ENCODE peak calls at places on chromosomes 4 and X, in ten cellular contexts. P is activated B cell treated with CpG ODN at 0.5 μM for 24 hours, G is thoracic aorta, T is mammary epithelial cell, O is heart left ventricle, F is Peyer's patch, D is fibroblast of pulmonary artery, C is astrocyte of the spinal cord, N is progenitor cell of endocrine pancreas, X is left ventricle myocardium inferior. E is an unnamed sample.
A peak's percentile ranks its signal among the peaks of the same experiment; 100 is the strongest.

GRCh38 chrX:20382518-20383291 is 116.0 kb upstream of the RPS6KA3 start:
- DNase-seq in P (no peak), G (no peak), T (peak; percentile 14), O (peak; percentile 19), F (no peak), D (no peak), C (no peak), N (no peak), X (no peak), E (peak; percentile 48)

GRCh38 chr4:95209942-95210341 is 338.8 kb downstream of the UNC5C start:
- DNase-seq in P (no peak), G (no peak), T (no peak), O (no peak), F (no peak), D (no peak), C (no peak), N (no peak), X (no peak), E (no peak)

GRCh38 chr4:11424000-11424399 is 4.7 kb downstream of the HS3ST1 start:
- DNase-seq in P (no peak), G (no peak), T (peak; percentile 47), O (no peak), F (no peak), D (peak; percentile 76), C (peak; percentile 46), N (no peak), X (no peak), E (peak; percentile 76)

GRCh38 chr4:125334936-125335335 is 20.2 kb downstream of the FAT4 start:
- DNase-seq in P (no peak), G (no peak), T (no peak), O (no peak), F (no peak), D (peak; percentile 46), C (no peak), N (no peak), X (no peak), E (no peak)

GRCh38 chr4:20278195-20278594 is 26.5 kb downstream of the SLIT2 start:
- DNase-seq in P (no peak), G (no peak), T (no peak), O (no peak), F (no peak), D (no peak), C (no peak), N (no peak), X (no peak), E (no peak)

GRCh38 chrX:53599781-53600396 is 86.6 kb downstream of the HUWE1 start:
- DNase-seq in P (no peak), G (no peak), T (peak; percentile 16), O (no peak), F (no peak), D (no peak), C (no peak), N (no peak), X (no peak), E (peak; percentile 13)

GRCh38 chr4:26356067-26356466 is 35.3 kb downstream of the RBPJ start:
- DNase-seq in P (no peak), G (no peak), T (peak; percentile 49), O (no peak), F (no peak), D (peak; percentile 58), C (peak; percentile 54), N (no peak), X (no peak), E (peak; percentile 26)

GRCh38 chr4:141851246-141851891 is 215.0 kb downstream of the IL15 start:
- DNase-seq in P (no peak), G (no peak), T (peak; percentile 49), O (no peak), F (no peak), D (peak; percentile 38), C (peak; percentile 10), N (no peak), X (no peak), E (peak; percentile 81)

GRCh38 chr4:142035556-142035955 is 399.2 kb downstream of the IL15 start:
- DNase-seq in P (no peak), G (no peak), T (no peak), O (no peak), F (no peak), D (no peak), C (no peak), N (no peak), X (no peak), E (no peak)

GRCh38 chr4:80240976-80241375 is 25.5 kb upstream of the FGF5 start:
- DNase-seq in P (no peak), G (no peak), T (peak; percentile 53), O (no peak), F (no peak), D (no peak), C (peak; percentile 28), N (no peak), X (no peak), E (peak; percentile 28)

GRCh38 chrX:42025861-42026260 is 102.5 kb upstream of the CASK start:
- DNase-seq in P (no peak), G (no peak), T (no peak), O (no peak), F (no peak), D (peak; percentile 1), C (no peak), N (no peak), X (no peak), E (no peak)

DNA sequence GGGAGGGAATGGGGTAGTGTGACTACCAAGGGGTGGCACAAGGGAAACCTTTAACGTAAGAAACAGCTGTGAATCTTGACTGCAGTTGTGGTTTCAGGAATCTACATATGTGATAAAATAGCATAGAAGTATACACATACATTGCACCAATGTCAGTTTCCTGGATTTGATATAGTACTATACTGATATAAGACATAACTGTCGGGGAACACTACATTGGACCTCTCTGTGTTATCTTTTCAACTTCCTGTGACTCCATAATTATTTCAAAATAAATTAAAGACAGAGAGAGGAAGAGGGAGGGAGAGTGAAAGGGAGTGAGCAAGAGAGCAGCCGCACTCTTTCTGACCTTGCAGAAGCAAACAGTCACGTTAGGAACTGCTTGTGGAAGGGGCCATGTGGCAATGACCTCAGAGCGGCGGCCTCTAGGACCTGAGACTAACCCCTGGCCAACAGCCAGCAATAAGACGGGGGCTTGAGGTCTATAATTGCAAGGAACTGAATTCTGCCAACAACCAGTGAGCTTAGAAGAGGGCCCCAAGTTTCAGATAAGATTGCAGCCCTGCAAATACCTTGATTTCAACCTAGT is 47.4 kb downstream of the NALF2 start:
- DNase-seq in P (no peak), G (no peak), T (no peak), O (no peak), F (no peak), D (peak; percentile 61), C (no peak), N (no peak), X (no peak), E (no peak)
- TF ChIP-seq CTCF in P (no peak), G (no peak), T (no peak), O (no peak), F (no peak), D (no peak), C (no peak), N (no peak), X (no peak), E (no peak)

GRCh38 chrX:155048997-155049619 is 21.8 kb downstream of the CMC4 start:
- DNase-seq in P (no peak), G (no peak), T (peak; percentile 19), O (peak; percentile 40), F (peak; percentile 46), D (peak; percentile 70), C (peak; percentile 53), N (peak; percentile 34), X (no peak), E (peak; percentile 55)
- TF ChIP-seq CTCF in P (no peak), G (peak; percentile 42), T (peak; percentile 69), O (peak; percentile 68), F (peak; percentile 37), D (peak; percentile 63), C (peak; percentile 66), N (peak; percentile 54), X (peak; percentile 68), E (peak; percentile 59)

GRCh38 chr4:77199701-77200100 is 42.7 kb downstream of the CCNG2 start:
- DNase-seq in P (no peak), G (no peak), T (no peak), O (no peak), F (no peak), D (no peak), C (no peak), N (no peak), X (no peak), E (no peak)
- TF ChIP-seq CTCF in P (no peak), G (no peak), T (no peak), O (no peak), F (no peak), D (no peak), C (no peak), N (no peak), X (no peak), E (no peak)

GRCh38 chr4:109592367-109592766 is 32.3 kb downstream of the MCUB start:
- DNase-seq in P (no peak), G (no peak), T (no peak), O (no peak), F (no peak), D (no peak), C (no peak), N (no peak), X (no peak), E (no peak)

GRCh38 chr4:109589119-109589518 is 29.1 kb downstream of the MCUB start:
- DNase-seq in P (no peak), G (no peak), T (peak; percentile 50), O (no peak), F (no peak), D (no peak), C (no peak), N (no peak), X (no peak), E (peak; percentile 91)

GRCh38 chr4:109590841-109591357 is 30.9 kb downstream of the MCUB start:
- DNase-seq in P (no peak), G (no peak), T (peak; percentile 34), O (no peak), F (no peak), D (no peak), C (no peak), N (no peak), X (no peak), E (peak; percentile 17)

GRCh38 chr4:109589605-109590004 is 29.6 kb downstream of the MCUB start:
- DNase-seq in P (no peak), G (no peak), T (no peak), O (no peak), F (no peak), D (no peak), C (no peak), N (no peak), X (no peak), E (peak; percentile 18)

DNA sequence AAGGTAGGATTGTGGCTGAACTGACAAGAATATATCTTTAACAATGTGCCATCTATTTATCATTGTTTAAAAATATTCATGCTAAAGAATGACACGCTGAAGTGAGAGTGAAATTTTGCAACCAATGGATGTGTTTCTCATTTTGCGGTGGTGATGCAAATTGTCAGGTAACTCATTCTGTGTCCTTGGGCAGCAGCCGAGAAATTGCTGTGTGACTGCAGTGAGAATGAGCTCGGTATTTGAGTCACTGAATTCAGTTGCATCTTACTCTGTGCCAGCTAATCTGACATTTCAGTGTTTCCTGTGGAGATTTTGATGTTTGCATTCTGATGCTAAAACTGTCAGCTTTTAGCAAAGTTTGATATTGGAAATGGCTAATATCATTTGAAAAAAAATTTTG is 28.1 kb downstream of the MCUB start:
- DNase-seq in P (no peak), G (no peak), T (no peak), O (no peak), F (no peak), D (no peak), C (no peak), N (no peak), X (no peak), E (peak; percentile 68)
- TF ChIP-seq CTCF in P (no peak), G (no peak), T (no peak), O (no peak), F (no peak), D (no peak), C (no peak), N (no peak), X (no peak), E (no peak)

GRCh38 chr4:184506527-184507121 is 32.3 kb upstream of the IRF2 start:
- DNase-seq in P (peak; percentile 38), G (no peak), T (no peak), O (no peak), F (no peak), D (no peak), C (no peak), N (no peak), X (no peak), E (no peak)
- TF ChIP-seq CTCF in P (no peak), G (no peak), T (peak; percentile 7), O (no peak), F (no peak), D (peak; percentile 12), C (peak; percentile 19), N (peak; percentile 37), X (no peak), E (peak; percentile 17)

E was measured in epithelial cell of esophagus.